ENCODE peak calls at places on chromosomes 1 and 21, in six cellular contexts. L is lung, X is AG04450, O is adrenal gland, U is dorsolateral prefrontal cortex, E is left lung. F is an unnamed sample.

GRCh38 chr1:154863702-154864174 is 6.3 kb downstream of the KCNN3 start:
- DNase-seq in L (no peak), X (no peak), O (no peak), U (no peak), E (no peak), F (peak)

GRCh38 chr1:216705686-216706085 is 17.5 kb downstream of the ESRRG start:
- DNase-seq in L (no peak), X (no peak), O (no peak), U (no peak), E (no peak), F (no peak)

GRCh38 chr1:59645893-59646292 is 168.9 kb upstream of the HOOK1 start:
- DNase-seq in L (no peak), X (peak), O (no peak), U (no peak), E (no peak), F (no peak)

GRCh38 chr1:16630661-16631247 is 17.4 kb upstream of the NBPF1 start:
- DNase-seq in L (no peak), X (no peak), O (peak), U (peak), E (peak), F (no peak)

GRCh38 chr1:201125019-201125418 is 2.0 kb downstream of the ASCL5 start:
- DNase-seq in L (no peak), X (no peak), O (no peak), U (no peak), E (no peak), F (no peak)

GRCh38 chr1:228378453-228379164 is 28.0 kb downstream of the TRIM11 start:
- DNase-seq in L (peak), X (peak), O (peak), U (peak), E (peak), F (peak)

GRCh38 chr1:58412071-58412580 is 134.4 kb downstream of the OMA1 start:
- DNase-seq in L (no peak), X (no peak), O (no peak), U (no peak), E (no peak), F (no peak)

GRCh38 chr1:179091691-179092165 is 9.9 kb downstream of the TOR3A start:
- DNase-seq in L (peak), X (peak), O (peak), U (no peak), E (no peak), F (no peak)

GRCh38 chr21:44982558-44983244 is 42.9 kb downstream of the SLX9 start:
- DNase-seq in L (peak), X (no peak), O (peak), U (no peak), E (peak), F (peak)

GRCh38 chr1:221157026-221157761 is 278.0 kb downstream of the HLX start:
- DNase-seq in L (no peak), X (no peak), O (no peak), U (no peak), E (no peak), F (no peak)

GRCh38 chr1:96520542-96520941 is 201.0 kb upstream of the PTBP2 start:
- DNase-seq in L (no peak), X (no peak), O (no peak), U (no peak), E (no peak), F (no peak)

GRCh38 chr1:150093805-150094204 is 26.2 kb downstream of the VPS45 start:
- DNase-seq in L (no peak), X (no peak), O (no peak), U (no peak), E (no peak), F (no peak)

GRCh38 chr1:1200876-1201810 is 5.2 kb downstream of the TNFRSF18 start:
- DNase-seq in L (no peak), X (peak), O (peak), U (peak), E (peak), F (peak)

GRCh38 chr21:36829116-36829515 is 130.2 kb downstream of the SIM2 start:
- DNase-seq in L (no peak), X (no peak), O (no peak), U (no peak), E (no peak), F (no peak)

GRCh38 chr1:76086109-76086508 is 11.6 kb downstream of the ST6GALNAC3 start:
- DNase-seq in L (no peak), X (no peak), O (no peak), U (no peak), E (no peak), F (no peak)

GRCh38 chr1:245810181-245810727 is 655.5 kb downstream of the KIF26B start:
- DNase-seq in L (peak), X (no peak), O (no peak), U (no peak), E (no peak), F (no peak)

GRCh38 chr21:41667136-41667535 is 99.7 kb downstream of the RIPK4 start:
- DNase-seq in L (no peak), X (no peak), O (no peak), U (no peak), E (no peak), F (no peak)
- H3K27ac ChIP-seq in L (no peak), X (no peak), O (no peak), U (no peak), E (no peak), F (peak)

DNA sequence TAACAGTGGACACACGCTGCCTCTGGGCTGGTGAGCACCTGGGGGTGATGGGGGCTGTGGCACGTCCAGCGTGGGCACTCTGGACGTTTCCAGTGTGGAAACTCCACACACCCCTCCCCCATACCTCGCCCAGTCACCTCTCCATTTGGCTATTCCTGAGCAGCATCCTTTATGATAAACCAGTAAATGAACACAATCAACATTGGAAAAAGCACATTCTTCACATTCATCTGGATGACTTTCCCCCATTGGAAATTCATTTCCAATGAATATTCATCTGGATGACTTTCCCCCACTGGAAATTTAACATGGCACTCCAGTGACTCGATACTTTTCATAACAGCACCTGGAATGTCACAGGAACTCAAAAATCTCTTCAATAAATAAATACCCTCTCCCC is 104.7 kb upstream of the KRTAP19-8 start:
- DNase-seq in L (no peak), X (no peak), O (no peak), U (no peak), E (no peak), F (no peak)
- TF ChIP-seq CTCF in L (no peak), X (no peak), O (no peak), U (no peak), E (no peak), F (no peak)

GRCh38 chr1:24929876-24930702 is at the start of gene RUNX3:
- DNase-seq in L (peak), X (no peak), O (peak), U (no peak), E (peak), F (no peak)
- H3K27ac ChIP-seq in L (peak), X (no peak), O (no peak), U (peak), E (peak), F (no peak)

DNA sequence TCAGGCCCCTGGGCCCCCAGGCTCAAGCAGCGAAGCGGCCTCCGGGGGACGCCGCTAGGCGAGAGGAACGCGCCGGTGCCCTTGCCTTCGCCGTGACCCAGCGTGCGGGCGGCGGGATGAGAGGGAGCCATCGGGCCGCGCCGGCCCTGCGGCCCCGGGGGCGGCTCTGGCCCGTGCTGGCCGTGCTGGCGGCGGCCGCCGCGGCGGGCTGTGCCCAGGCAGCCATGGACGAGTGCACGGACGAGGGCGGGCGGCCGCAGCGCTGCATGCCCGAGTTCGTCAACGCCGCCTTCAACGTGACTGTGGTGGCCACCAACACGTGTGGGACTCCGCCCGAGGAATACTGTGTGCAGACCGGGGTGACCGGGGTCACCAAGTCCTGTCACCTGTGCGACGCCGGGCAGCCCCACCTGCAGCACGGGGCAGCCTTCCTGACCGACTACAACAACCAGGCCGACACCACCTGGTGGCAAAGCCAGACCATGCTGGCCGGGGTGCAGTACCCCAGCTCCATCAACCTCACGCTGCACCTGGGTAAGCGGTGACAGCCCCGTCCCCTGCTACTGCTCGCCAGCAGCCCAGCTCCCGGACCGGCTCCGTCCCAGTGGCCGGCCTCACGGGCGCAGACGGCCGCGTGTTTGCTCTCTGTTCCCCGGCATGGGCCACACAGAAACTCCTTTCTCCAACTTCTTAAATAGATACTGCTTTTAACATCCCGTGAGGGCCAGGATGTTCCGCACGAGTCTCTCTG is 556 bp downstream of the LAMC1 start:
- DNase-seq in L (peak), X (no peak), O (peak), U (peak), E (peak), F (peak)
- TF ChIP-seq CTCF in L (peak), X (peak), O (peak), U (no peak), E (peak), F (peak)

GRCh38 chr1:107739651-107740050 is 225.3 kb downstream of the VAV3 start:
- DNase-seq in L (no peak), X (no peak), O (no peak), U (no peak), E (no peak), F (no peak)
- H3K27ac ChIP-seq in L (no peak), X (no peak), O (no peak), U (no peak), E (peak), F (no peak)

GRCh38 chr1:225713281-225713680 is 60.4 kb upstream of the ENAH start:
- DNase-seq in L (no peak), X (no peak), O (no peak), U (no peak), E (no peak), F (no peak)
- TF ChIP-seq CTCF in L (no peak), X (no peak), O (no peak), U (no peak), E (no peak), F (no peak)

GRCh38 chr1:48048064-48048463 is 50.9 kb upstream of the TRABD2B start:
- DNase-seq in L (no peak), X (no peak), O (no peak), U (no peak), E (no peak), F (peak)
- H3K27ac ChIP-seq in L (no peak), X (no peak), O (no peak), U (no peak), E (no peak), F (no peak)

GRCh38 chr1:53681647-53682368 is 57.2 kb downstream of the GLIS1 start:
- DNase-seq in L (peak), X (no peak), O (peak), U (no peak), E (no peak), F (peak)
- TF ChIP-seq CTCF in L (no peak), X (peak), O (peak), U (no peak), E (no peak), F (peak)

DNA sequence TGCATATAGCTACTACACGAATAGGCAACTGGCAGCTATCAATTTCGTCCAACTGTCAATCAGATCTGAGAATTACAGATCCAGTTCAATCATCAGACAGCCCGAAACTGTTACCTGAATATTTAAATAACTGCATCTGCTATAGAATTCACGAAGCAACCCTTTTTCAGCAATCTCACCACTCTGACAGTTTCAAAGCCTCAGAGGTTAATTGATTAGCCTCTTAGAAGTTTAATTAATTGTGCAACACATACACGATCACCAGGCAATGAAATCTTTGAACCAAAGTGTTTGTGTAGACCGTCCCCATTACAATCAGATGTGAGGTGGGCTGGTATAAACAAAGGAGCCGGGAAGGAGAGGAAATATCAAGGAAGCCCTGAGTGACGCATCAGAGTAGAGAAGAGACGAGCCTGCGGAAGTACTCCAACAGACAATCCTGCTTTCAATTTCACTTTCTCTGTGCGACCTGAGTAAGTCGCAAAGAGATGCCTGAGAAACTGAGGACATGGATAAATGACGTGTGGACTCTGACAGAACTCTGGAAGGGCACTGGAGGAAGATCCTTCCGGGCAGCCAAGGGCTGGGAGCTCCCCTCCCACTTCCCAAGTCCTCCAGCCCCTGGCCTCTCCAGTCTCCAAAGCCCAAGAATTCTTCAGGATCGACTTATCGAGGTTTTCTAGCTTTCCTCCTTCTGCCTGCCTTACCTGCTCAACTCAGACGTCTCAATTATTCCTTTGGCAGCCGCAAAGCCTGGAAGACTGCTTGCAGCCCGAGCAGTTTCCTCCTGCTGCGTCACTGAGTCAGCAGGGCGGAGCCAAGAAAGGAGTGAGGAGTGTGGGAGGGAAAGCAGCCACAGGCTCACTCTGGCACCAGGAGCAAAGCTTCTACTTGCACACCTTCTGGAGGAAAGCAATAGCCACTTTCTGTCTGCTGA is at the start of gene RNASEL:
- DNase-seq in L (peak), X (peak), O (peak), U (peak), E (peak), F (peak)
- H3K27ac ChIP-seq in L (peak), X (peak), O (peak), U (peak), E (peak), F (peak)

F was measured in RWPE1.